ENCODE peak calls at places on chromosomes 7 and 10, in eight cellular contexts. T, J, X, V, P, O, N and G are unnamed samples.

GRCh38 chr10:26557641-26558014 is 119.5 kb downstream of the APBB1IP start:
- DNase-seq in J (no peak), O (no peak), V (no peak), N (no peak), X (no peak), T (peak; percentile 59), P (no peak), G (no peak)

GRCh38 chr7:33395340-33395739 is 266.0 kb downstream of the BBS9 start:
- DNase-seq in X (no peak), V (no peak), O (no peak), J (no peak), T (no peak), P (peak; percentile 80), N (no peak), G (no peak)

GRCh38 chr7:151013728-151014497 is 10.4 kb downstream of the ATG9B start:
- DNase-seq in O (peak; percentile 83), V (peak; percentile 94), J (peak; percentile 97), X (peak; percentile 97), T (peak; percentile 83), P (peak; percentile 76), N (no peak), G (peak; percentile 93)

GRCh38 chr10:3091921-3092320 is 24.6 kb downstream of the PFKP start:
- DNase-seq in T (no peak), P (no peak), O (no peak), X (no peak), V (no peak), N (no peak), J (no peak), G (no peak)

GRCh38 chr7:7554647-7555575 is 11.8 kb upstream of the MIOS start:
- DNase-seq in J (peak; percentile 99), P (peak; percentile 95), T (no peak), O (no peak), V (no peak), N (no peak), X (no peak), G (no peak)

GRCh38 chr7:157568071-157568784 is 231.4 kb downstream of the DNAJB6 start:
- DNase-seq in X (no peak), P (no peak), O (no peak), V (no peak), T (no peak), J (no peak), N (no peak), G (no peak)

GRCh38 chr7:50782376-50783208 is at the start of gene GRB10:
- DNase-seq in P (peak; percentile 32), O (peak; percentile 51), N (no peak), V (no peak), J (peak; percentile 89), T (peak; percentile 85), X (peak; percentile 72), G (no peak)

GRCh38 chr10:124168991-124169826 is 75.8 kb upstream of the CHST15 start:
- DNase-seq in T (no peak), J (no peak), V (no peak), P (no peak), N (no peak), O (no peak), X (peak; percentile 28), G (no peak)

GRCh38 chr7:85001493-85002345 is 185.1 kb downstream of the SEMA3D start:
- DNase-seq in V (no peak), X (no peak), J (peak; percentile 46), N (no peak), O (no peak), P (no peak), T (no peak), G (no peak)

GRCh38 chr10:24891823-24892222 is 60.6 kb downstream of the PRTFDC1 start:
- DNase-seq in X (no peak), N (peak; percentile 82), J (no peak), O (no peak), V (no peak), T (peak; percentile 84), P (peak; percentile 31), G (no peak)

GRCh38 chr7:111499027-111499426 is 63.3 kb downstream of the IMMP2L start:
- DNase-seq in V (peak; percentile 14), P (no peak), N (peak; percentile 96), T (peak; percentile 67), X (no peak), J (no peak), O (no peak), G (peak; percentile 7)